ENCODE peak calls at places on chromosomes 13 and 19, in four cellular contexts. G is CD4-positive, alpha-beta memory T cell; M is HT1080; U is HCT116. H is an unnamed sample.

GRCh38 chr13:59229401-59229800 is 934.3 kb downstream of the DIAPH3 start:
- DNase-seq in G (no peak), M (no peak), U (no peak), H (no peak)

GRCh38 chr13:45713106-45713690 is 11.1 kb downstream of the CBY2 start:
- DNase-seq in G (no peak), M (no peak), U (no peak), H (no peak)

GRCh38 chr19:41223431-41224234 is 4.6 kb downstream of the AXL start:
- DNase-seq in G (no peak), M (peak; percentile 98), U (peak; percentile 49), H (peak; percentile 93)

GRCh38 chr13:99151516-99151915 is 49.1 kb upstream of the UBAC2 start:
- DNase-seq in G (no peak), M (peak; percentile 92), U (peak; percentile 23), H (peak; percentile 89)

GRCh38 chr19:17246681-17247425 is 1.1 kb upstream of the NR2F6 start:
- DNase-seq in G (no peak), M (peak; percentile 41), U (no peak), H (no peak)

GRCh38 chr13:113090415-113090770 is 15.2 kb upstream of the F7 start:
- DNase-seq in G (no peak), M (no peak), U (no peak), H (no peak)

GRCh38 chr19:2557093-2557440 is 81.1 kb downstream of the GADD45B start:
- DNase-seq in G (no peak), M (no peak), U (no peak), H (no peak)

GRCh38 chr13:34360702-34361101 is 542.8 kb downstream of the RFC3 start:
- DNase-seq in G (no peak), M (peak; percentile 34), U (no peak), H (no peak)

H was measured in H54.